ENCODE peak calls at places on chromosomes 11 and 22, in eight cellular contexts. F is neural crest cell, D is left ventricle myocardium inferior, V is IMR-90, Z is DMS153, Y is astrocyte, T is left colon, N is uterus. B is an unnamed sample.

GRCh38 chr11:43393765-43394355 is 35.1 kb downstream of the TTC17 start:
- DNase-seq in F (no peak), D (peak; percentile 20), V (peak; percentile 24), Z (no peak), Y (peak; percentile 8), T (no peak), N (no peak), B (no peak)

GRCh38 chr11:110894224-110894623 is 182.0 kb upstream of the ARHGAP20 start:
- DNase-seq in F (no peak), D (no peak), V (no peak), Z (no peak), Y (no peak), T (no peak), N (no peak), B (peak; percentile 55)

GRCh38 chr22:20141186-20142077 is 9.4 kb downstream of the CCDC188 start:
- DNase-seq in F (no peak), D (no peak), V (peak; percentile 82), Z (no peak), Y (peak; percentile 81), T (no peak), N (no peak), B (peak; percentile 82)

GRCh38 chr22:23110190-23110921 is 31.4 kb downstream of the RSPH14 start:
- DNase-seq in F (no peak), D (no peak), V (no peak), Z (peak; percentile 22), Y (no peak), T (no peak), N (no peak), B (peak; percentile 97)

GRCh38 chr11:66277475-66278391 is at the start of gene CNIH2:
- DNase-seq in F (peak; percentile 48), D (no peak), V (no peak), Z (no peak), Y (no peak), T (no peak), N (peak; percentile 42), B (no peak)

GRCh38 chr11:83784419-83784818 is 498.3 kb upstream of the CCDC90B start:
- DNase-seq in F (no peak), D (no peak), V (no peak), Z (no peak), Y (no peak), T (no peak), N (no peak), B (no peak)

GRCh38 chr11:24078056-24078455 is 418.8 kb upstream of the LUZP2 start:
- DNase-seq in F (no peak), D (no peak), V (peak; percentile 87), Z (no peak), Y (no peak), T (no peak), N (no peak), B (no peak)

GRCh38 chr22:44678980-44679647 is 22.9 kb upstream of the PRR5 start:
- DNase-seq in F (no peak), D (no peak), V (no peak), Z (no peak), Y (no peak), T (no peak), N (no peak), B (no peak)

GRCh38 chr22:50399751-50400331 is 56.7 kb downstream of the PPP6R2 start:
- DNase-seq in F (peak; percentile 33), D (no peak), V (no peak), Z (no peak), Y (no peak), T (no peak), N (no peak), B (peak; percentile 11)

GRCh38 chr22:45202333-45203149 is 38.2 kb downstream of the KIAA0930 start:
- DNase-seq in F (no peak), D (no peak), V (peak; percentile 32), Z (no peak), Y (no peak), T (no peak), N (no peak), B (no peak)

GRCh38 chr22:35334010-35334409 is 34.3 kb downstream of the TOM1 start:
- DNase-seq in F (no peak), D (no peak), V (no peak), Z (peak; percentile 33), Y (no peak), T (no peak), N (no peak), B (no peak)

GRCh38 chr11:119728226-119728626 is 774 bp downstream of the NECTIN1 start:
- DNase-seq in F (no peak), D (no peak), V (no peak), Z (no peak), Y (no peak), T (no peak), N (no peak), B (no peak)

GRCh38 chr11:976431-977160 is 50.9 kb downstream of the AP2A2 start:
- DNase-seq in F (no peak), D (no peak), V (no peak), Z (no peak), Y (peak; percentile 53), T (no peak), N (no peak), B (peak; percentile 58)

GRCh38 chr22:36384766-36385400 is 2.9 kb downstream of the MYH9 start:
- DNase-seq in F (peak; percentile 36), D (no peak), V (no peak), Z (no peak), Y (no peak), T (no peak), N (no peak), B (no peak)

GRCh38 chr11:105144887-105145286 is 5.3 kb upstream of the CARD18 start:
- DNase-seq in F (no peak), D (no peak), V (peak; percentile 89), Z (no peak), Y (peak; percentile 81), T (no peak), N (no peak), B (peak; percentile 42)

GRCh38 chr22:26579331-26579886 is 10.5 kb downstream of the TPST2 start:
- DNase-seq in F (no peak), D (no peak), V (no peak), Z (no peak), Y (no peak), T (peak; percentile 42), N (no peak), B (no peak)

GRCh38 chr11:125141686-125142535 is 22.6 kb upstream of the PKNOX2 start:
- DNase-seq in F (peak; percentile 87), D (peak; percentile 28), V (peak; percentile 29), Z (no peak), Y (no peak), T (no peak), N (no peak), B (peak; percentile 29)

GRCh38 chr11:64531422-64531821 is 59.6 kb upstream of the SLC22A12 start:
- DNase-seq in F (no peak), D (no peak), V (no peak), Z (no peak), Y (no peak), T (no peak), N (no peak), B (no peak)

GRCh38 chr11:116224154-116224888 is 548.5 kb downstream of the BUD13 start:
- DNase-seq in F (peak; percentile 63), D (no peak), V (peak; percentile 22), Z (peak; percentile 8), Y (no peak), T (no peak), N (peak; percentile 28), B (peak; percentile 27)

GRCh38 chr22:20552913-20553401 is 45.5 kb downstream of the MED15 start:
- DNase-seq in F (no peak), D (no peak), V (peak; percentile 83), Z (no peak), Y (no peak), T (no peak), N (peak; percentile 28), B (peak; percentile 90)

B was measured in LHCN-M2.